ENCODE peak calls at places on chromosomes 4 and X, in eight cellular contexts. U is right lobe of liver; Z is tibial nerve; P is WTC11; D is cardiac fibroblast; O is A549; B is IMR-90; I is CD4-positive, alpha-beta T cell. R is an unnamed sample.

GRCh38 chr4:94650690-94651089 is 107.1 kb upstream of the BMPR1B start:
- DNase-seq in U (peak; percentile 61), I (no peak), P (no peak), D (peak; percentile 34), O (peak; percentile 94), Z (no peak), B (peak; percentile 10), R (no peak)

GRCh38 chrX:72078411-72078810 is 53.3 kb downstream of the RTL5 start:
- DNase-seq in B (no peak), I (no peak), O (no peak), P (no peak), Z (no peak), D (no peak), U (no peak), R (no peak)

GRCh38 chrX:107672955-107673378 is 44.7 kb downstream of the PRPS1 start:
- DNase-seq in O (peak; percentile 86), I (peak; percentile 70), P (peak; percentile 54), B (peak; percentile 56), U (peak; percentile 73), Z (peak; percentile 67), D (peak; percentile 93), R (peak; percentile 80)

GRCh38 chr4:172232966-172233365 is 419.8 kb downstream of the GALNTL6 start:
- DNase-seq in U (no peak), P (peak; percentile 41), Z (no peak), B (no peak), I (no peak), O (peak; percentile 4), D (no peak), R (no peak)

GRCh38 chrX:10612215-10612614 is 8.2 kb downstream of the MID1 start:
- DNase-seq in Z (no peak), B (peak; percentile 84), U (no peak), P (no peak), I (no peak), D (no peak), O (no peak), R (no peak)

GRCh38 chr4:6278801-6279197 is 9.1 kb downstream of the WFS1 start:
- DNase-seq in P (no peak), B (peak; percentile 65), D (peak; percentile 76), U (no peak), Z (no peak), O (no peak), I (no peak), R (peak; percentile 49)

GRCh38 chrX:10033360-10034007 is 66.3 kb downstream of the CLDN34 start:
- DNase-seq in Z (no peak), P (no peak), D (no peak), U (no peak), B (peak; percentile 54), I (no peak), O (peak; percentile 73), R (no peak)

GRCh38 chr4:114019276-114019971 is 40.0 kb upstream of the ARSJ start:
- DNase-seq in I (no peak), P (no peak), B (peak; percentile 21), Z (no peak), O (no peak), U (no peak), D (peak; percentile 70), R (no peak)

GRCh38 chr4:134762053-134762452 is 560.5 kb upstream of the PABPC4L start:
- DNase-seq in O (no peak), I (no peak), D (no peak), P (peak; percentile 33), Z (no peak), B (no peak), U (no peak), R (no peak)

GRCh38 chr4:54104907-54105306 is 4.9 kb downstream of the GSX2 start:
- DNase-seq in D (no peak), I (no peak), O (no peak), B (no peak), Z (no peak), U (no peak), P (no peak), R (no peak)

GRCh38 chrX:136794080-136794479 is 13.3 kb upstream of the ARHGEF6 start:
- DNase-seq in D (no peak), O (no peak), P (no peak), I (no peak), B (no peak), U (no peak), Z (no peak), R (no peak)

GRCh38 chr4:157095716-157096115 is 19.8 kb downstream of the GLRB start:
- DNase-seq in U (no peak), P (no peak), O (no peak), D (no peak), I (no peak), B (no peak), Z (no peak), R (no peak)

GRCh38 chr4:78056265-78057129 is 626 bp upstream of the FRAS1 start:
- DNase-seq in Z (peak; percentile 57), U (peak; percentile 63), D (peak; percentile 84), I (peak; percentile 2), O (peak; percentile 80), B (peak; percentile 24), P (peak; percentile 80), R (peak; percentile 62)

GRCh38 chr4:152957437-152958185 is 21.5 kb downstream of the FHDC1 start:
- DNase-seq in U (peak; percentile 78), P (no peak), D (peak; percentile 43), I (no peak), Z (no peak), O (peak; percentile 6), B (no peak), R (no peak)

GRCh38 chr4:53098681-53099121 is 236.6 kb downstream of the RASL11B start:
- DNase-seq in U (no peak), P (no peak), D (peak; percentile 60), I (no peak), Z (no peak), O (no peak), B (peak; percentile 92), R (no peak)

GRCh38 chr4:17762705-17763104 is 18.7 kb downstream of the FAM184B start:
- DNase-seq in I (no peak), U (no peak), P (no peak), D (peak; percentile 64), Z (no peak), B (peak; percentile 58), O (peak; percentile 24), R (peak; percentile 5)
- TF ChIP-seq CTCF in I (no peak), U (no peak), P (no peak), D (peak; percentile 39), Z (no peak), B (peak; percentile 41), O (peak; percentile 7), R (no peak)

GRCh38 chrX:118324588-118324987 is 21.3 kb upstream of the WDR44 start:
- DNase-seq in U (no peak), B (no peak), D (no peak), Z (no peak), P (no peak), I (no peak), O (no peak), R (no peak)

GRCh38 chrX:118329179-118329578 is 16.7 kb upstream of the WDR44 start:
- DNase-seq in O (no peak), D (no peak), I (no peak), U (no peak), B (no peak), P (no peak), Z (no peak), R (no peak)

DNA sequence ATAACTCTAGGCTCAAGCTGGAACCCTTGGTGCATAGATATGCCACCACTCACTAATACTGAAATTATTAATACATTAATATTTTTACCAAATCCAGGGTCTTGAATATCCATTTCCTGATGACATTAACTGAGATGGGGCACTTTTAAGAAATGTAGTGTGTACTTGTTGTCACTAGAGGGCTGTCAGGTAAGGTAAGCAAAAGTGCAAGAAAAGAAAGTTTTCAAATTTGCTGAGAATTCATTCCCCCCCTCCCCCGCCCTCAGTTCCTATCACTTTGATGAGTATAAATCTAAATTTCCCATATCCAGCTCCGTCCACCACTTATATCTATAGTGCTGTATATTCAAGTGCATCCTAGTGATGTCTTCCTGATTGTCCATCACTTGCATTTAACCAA is 20.5 kb upstream of the WDR44 start:
- DNase-seq in B (no peak), D (peak; percentile 6), O (peak; percentile 22), I (no peak), U (no peak), P (no peak), Z (no peak), R (no peak)
- TF ChIP-seq CTCF in B (peak; percentile 14), D (peak; percentile 47), O (peak; percentile 33), I (peak; percentile 13), U (peak; percentile 25), P (no peak), Z (no peak), R (no peak)

GRCh38 chr4:11216520-11216919 is 212.2 kb downstream of the HS3ST1 start:
- DNase-seq in P (no peak), Z (no peak), U (no peak), D (no peak), B (no peak), O (no peak), I (no peak), R (no peak)

GRCh38 chr4:11214281-11214680 is 214.4 kb downstream of the HS3ST1 start:
- DNase-seq in U (no peak), P (no peak), Z (no peak), D (no peak), B (no peak), O (no peak), I (no peak), R (no peak)

GRCh38 chr4:11223261-11223660 is 205.4 kb downstream of the HS3ST1 start:
- DNase-seq in B (no peak), U (no peak), D (no peak), I (no peak), Z (no peak), P (no peak), O (no peak), R (no peak)

GRCh38 chr4:11218692-11219091 is 210.0 kb downstream of the HS3ST1 start:
- DNase-seq in O (no peak), B (no peak), U (no peak), I (no peak), P (no peak), D (no peak), Z (no peak), R (no peak)
- TF ChIP-seq CTCF in O (no peak), B (no peak), U (no peak), I (no peak), P (no peak), D (no peak), Z (no peak), R (no peak)

DNA sequence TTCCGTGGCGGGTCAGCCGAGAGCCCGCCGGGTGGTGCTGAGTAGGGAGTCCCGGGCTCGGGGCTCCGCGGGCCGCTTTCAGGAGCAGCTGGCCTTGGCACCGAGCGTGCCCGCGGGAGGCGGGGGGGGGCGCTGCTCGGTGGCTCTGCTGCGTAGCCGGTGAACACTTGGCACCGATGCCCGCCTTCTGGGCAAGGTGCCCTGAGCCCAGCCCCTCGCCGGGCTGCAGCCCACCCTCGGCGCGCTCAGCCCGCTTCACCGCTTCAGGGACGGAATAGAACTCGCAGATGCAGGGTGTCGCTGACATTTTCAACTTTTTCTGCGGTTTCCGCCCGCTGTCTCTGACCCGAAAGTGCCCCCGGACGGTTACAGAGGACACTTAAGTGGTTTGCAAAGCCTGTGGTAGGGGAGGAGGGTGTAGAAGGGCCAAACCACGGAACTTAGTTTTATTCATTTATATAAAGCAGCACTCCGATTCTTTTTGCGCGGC is 659 bp downstream of the CD38 start:
- DNase-seq in U (peak; percentile 70), I (peak; percentile 26), P (peak; percentile 16), D (peak; percentile 19), B (no peak), O (peak; percentile 41), Z (no peak), R (peak; percentile 84)
- TF ChIP-seq CTCF in U (no peak), I (no peak), P (no peak), D (no peak), B (no peak), O (no peak), Z (no peak), R (no peak)

R was measured in activated CD8-positive, alpha-beta T cell treated with anti-CD3 and anti-CD28 coated beads for 36 hours.